ENCODE peak calls at places on chromosomes 16 and 17, in ten cellular contexts. U, Z, L, J, D, S, E, P, M and V are unnamed samples.

GRCh38 chr17:66791337-66791736 is 43.6 kb upstream of the CACNG5 start:
- DNase-seq in U (no peak), Z (no peak), L (peak), J (no peak), D (no peak), S (peak), E (no peak), P (no peak), M (no peak), V (no peak)

GRCh38 chr16:59545666-59546065 is 811.5 kb upstream of the GOT2 start:
- DNase-seq in U (no peak), Z (no peak), L (no peak), J (no peak), D (no peak), S (no peak), E (no peak), P (no peak), M (no peak), V (no peak)

GRCh38 chr16:72424776-72425175 is 252.8 kb upstream of the PMFBP1 start:
- DNase-seq in U (no peak), Z (no peak), L (no peak), J (no peak), D (no peak), S (no peak), E (no peak), P (no peak), M (no peak), V (no peak)

GRCh38 chr17:60468371-60468770 is 46.1 kb downstream of the CHCT1 start:
- DNase-seq in U (no peak), Z (no peak), L (no peak), J (no peak), D (peak), S (no peak), E (no peak), P (peak), M (no peak), V (no peak)

GRCh38 chr17:45848868-45849535 is 4.3 kb downstream of the SPPL2C start:
- DNase-seq in U (no peak), Z (no peak), L (peak), J (peak), D (no peak), S (no peak), E (no peak), P (no peak), M (no peak), V (no peak)

GRCh38 chr17:5635949-5636348 is 51.6 kb upstream of the NLRP1 start:
- DNase-seq in U (no peak), Z (no peak), L (no peak), J (no peak), D (no peak), S (no peak), E (no peak), P (no peak), M (no peak), V (no peak)

GRCh38 chr16:30761427-30761927 is 385 bp downstream of the CFAP119 start:
- DNase-seq in U (no peak), Z (no peak), L (no peak), J (no peak), D (peak), S (no peak), E (no peak), P (no peak), M (no peak), V (peak)

GRCh38 chr17:72726936-72727335 is 365.6 kb downstream of the SLC39A11 start:
- DNase-seq in U (no peak), Z (no peak), L (no peak), J (no peak), D (peak), S (no peak), E (no peak), P (no peak), M (no peak), V (no peak)

GRCh38 chr17:7336240-7337175 is at the start of gene ACAP1:
- DNase-seq in U (no peak), Z (no peak), L (no peak), J (no peak), D (no peak), S (no peak), E (no peak), P (no peak), M (peak), V (no peak)

GRCh38 chr17:35934760-35935159 is 4.2 kb upstream of the RDM1 start:
- DNase-seq in U (no peak), Z (no peak), L (no peak), J (no peak), D (no peak), S (peak), E (no peak), P (no peak), M (no peak), V (no peak)

GRCh38 chr17:50564916-50565315 is 4.4 kb downstream of the CACNA1G start:
- DNase-seq in U (peak), Z (no peak), L (no peak), J (no peak), D (peak), S (peak), E (peak), P (peak), M (no peak), V (no peak)

GRCh38 chr16:80894091-80894490 is 89.7 kb upstream of the CDYL2 start:
- DNase-seq in U (no peak), Z (no peak), L (no peak), J (no peak), D (no peak), S (no peak), E (no peak), P (no peak), M (no peak), V (no peak)

GRCh38 chr17:44795421-44795820 is 34.7 kb downstream of the GJC1 start:
- DNase-seq in U (no peak), Z (no peak), L (no peak), J (no peak), D (no peak), S (no peak), E (no peak), P (no peak), M (no peak), V (no peak)

GRCh38 chr16:71360378-71360777 is 1.9 kb downstream of the CALB2 start:
- DNase-seq in U (no peak), Z (peak), L (no peak), J (no peak), D (peak), S (peak), E (peak), P (peak), M (no peak), V (no peak)

GRCh38 chr17:73652886-73653480 is 8.7 kb upstream of the SDK2 start:
- DNase-seq in U (no peak), Z (no peak), L (no peak), J (no peak), D (no peak), S (no peak), E (no peak), P (no peak), M (no peak), V (peak)

GRCh38 chr16:46828943-46829342 is 2.0 kb downstream of the C16orf87 start:
- DNase-seq in U (no peak), Z (no peak), L (no peak), J (no peak), D (no peak), S (no peak), E (no peak), P (no peak), M (no peak), V (no peak)

GRCh38 chr16:1870365-1871082 is 1.4 kb downstream of the MEIOB start:
- DNase-seq in U (no peak), Z (peak), L (no peak), J (no peak), D (peak), S (no peak), E (peak), P (peak), M (no peak), V (no peak)

GRCh38 chr16:81901483-81901882 is 109.8 kb downstream of the SDR42E1 start:
- DNase-seq in U (no peak), Z (no peak), L (no peak), J (no peak), D (peak), S (peak), E (no peak), P (peak), M (no peak), V (no peak)

GRCh38 chr17:38796451-38796850 is 2.9 kb downstream of the PIP4K2B start:
- DNase-seq in U (no peak), Z (no peak), L (no peak), J (no peak), D (no peak), S (no peak), E (no peak), P (no peak), M (no peak), V (no peak)

GRCh38 chr16:10509534-10510025 is 70.8 kb downstream of the EMP2 start:
- DNase-seq in U (peak), Z (peak), L (peak), J (peak), D (peak), S (peak), E (peak), P (peak), M (peak), V (peak)

GRCh38 chr17:72576289-72576759 is 455.5 kb downstream of the SOX9 start:
- DNase-seq in U (no peak), Z (no peak), L (peak), J (peak), D (no peak), S (no peak), E (no peak), P (no peak), M (no peak), V (peak)

GRCh38 chr16:28597692-28598261 is 927 bp upstream of the SULT1A2 start:
- DNase-seq in U (no peak), Z (no peak), L (no peak), J (no peak), D (no peak), S (no peak), E (no peak), P (no peak), M (no peak), V (peak)

GRCh38 chr16:68406458-68407041 is 41.8 kb downstream of the SMPD3 start:
- DNase-seq in U (no peak), Z (peak), L (no peak), J (no peak), D (peak), S (no peak), E (peak), P (no peak), M (no peak), V (no peak)

GRCh38 chr17:57256708-57257112 is 387 bp downstream of the MSI2 start:
- DNase-seq in U (peak), Z (no peak), L (no peak), J (no peak), D (peak), S (no peak), E (no peak), P (no peak), M (no peak), V (peak)

GRCh38 chr16:85851034-85851780 is 47.8 kb upstream of the IRF8 start:
- DNase-seq in U (no peak), Z (no peak), L (no peak), J (no peak), D (no peak), S (no peak), E (no peak), P (no peak), M (no peak), V (no peak)